ENCODE peak calls at places on chromosomes 2 and 18, in four cellular contexts. One of them, this sample, is unnamed.

GRCh38 chr2:19876751-19877150 is 25.0 kb downstream of the TTC32 start:
- DNase-seq in K562: no peak
- DNase-seq in HepG2: no peak
- DNase-seq in GM12878: no peak
- DNase-seq in this sample: no peak

GRCh38 chr2:19048593-19049264 is 309.7 kb downstream of the OSR1 start:
- DNase-seq in K562: no peak
- DNase-seq in HepG2: peak; percentile 82
- DNase-seq in GM12878: no peak
- DNase-seq in this sample: no peak

GRCh38 chr2:26605195-26605968 is 35.8 kb downstream of the CIB4 start:
- DNase-seq in K562: peak; percentile 69
- DNase-seq in HepG2: peak; percentile 60
- DNase-seq in GM12878: peak; percentile 8
- DNase-seq in this sample: peak; percentile 65

GRCh38 chr2:117917223-117917917 is 96.5 kb downstream of the CCDC93 start:
- DNase-seq in K562: peak; percentile 3
- DNase-seq in HepG2: peak; percentile 82
- DNase-seq in GM12878: no peak
- DNase-seq in this sample: no peak

GRCh38 chr2:127293386-127293757 is 572 bp downstream of the ERCC3 start:
- DNase-seq in K562: no peak
- DNase-seq in HepG2: no peak
- DNase-seq in GM12878: no peak
- DNase-seq in this sample: no peak

GRCh38 chr2:30408961-30409387 is 38.1 kb upstream of the LCLAT1 start:
- DNase-seq in K562: no peak
- DNase-seq in HepG2: no peak
- DNase-seq in GM12878: no peak
- DNase-seq in this sample: no peak

GRCh38 chr2:96546321-96546720 is 9.8 kb downstream of the ARID5A start:
- DNase-seq in K562: no peak
- DNase-seq in HepG2: no peak
- DNase-seq in GM12878: no peak
- DNase-seq in this sample: no peak

GRCh38 chr2:11647834-11648600 is 22.0 kb downstream of the NTSR2 start:
- DNase-seq in K562: no peak
- DNase-seq in HepG2: no peak
- DNase-seq in GM12878: no peak
- DNase-seq in this sample: no peak

GRCh38 chr2:211228559-211228958 is 672.2 kb downstream of the CPS1 start:
- DNase-seq in K562: no peak
- DNase-seq in HepG2: no peak
- DNase-seq in GM12878: no peak
- DNase-seq in this sample: no peak
- TF ChIP-seq TARDBP in K562: no peak
- TF ChIP-seq TARDBP in HepG2: no peak
- TF ChIP-seq TARDBP in GM12878: no peak
- TF ChIP-seq TARDBP in this sample: no peak

DNA sequence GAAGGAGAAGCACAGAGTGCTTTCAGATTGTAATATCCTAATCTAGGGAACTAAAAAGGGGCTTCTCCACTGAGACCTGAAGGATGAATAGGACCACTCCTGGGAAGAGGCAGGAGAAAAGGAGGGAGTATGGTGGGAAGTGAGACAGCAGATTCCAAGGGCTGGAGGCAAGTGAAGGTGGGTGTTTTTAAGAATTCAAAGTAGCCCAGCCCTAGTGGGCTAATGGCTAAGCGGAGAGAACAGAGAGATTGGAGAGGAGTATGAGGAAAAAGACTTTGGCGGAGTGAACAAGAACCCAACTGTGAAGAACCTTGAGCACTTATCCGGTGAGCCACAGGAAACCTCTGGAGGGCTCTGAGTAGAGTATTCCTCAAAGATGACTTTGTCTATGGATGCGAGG is 142.5 kb downstream of the COPS8 start:
- DNase-seq in K562: no peak
- DNase-seq in HepG2: no peak
- DNase-seq in GM12878: no peak
- DNase-seq in this sample: no peak
- TF ChIP-seq FOXK2 in K562: no peak
- TF ChIP-seq FOXK2 in HepG2: no peak
- TF ChIP-seq FOXK2 in GM12878: no peak
- TF ChIP-seq FOXK2 in this sample: no peak

DNA sequence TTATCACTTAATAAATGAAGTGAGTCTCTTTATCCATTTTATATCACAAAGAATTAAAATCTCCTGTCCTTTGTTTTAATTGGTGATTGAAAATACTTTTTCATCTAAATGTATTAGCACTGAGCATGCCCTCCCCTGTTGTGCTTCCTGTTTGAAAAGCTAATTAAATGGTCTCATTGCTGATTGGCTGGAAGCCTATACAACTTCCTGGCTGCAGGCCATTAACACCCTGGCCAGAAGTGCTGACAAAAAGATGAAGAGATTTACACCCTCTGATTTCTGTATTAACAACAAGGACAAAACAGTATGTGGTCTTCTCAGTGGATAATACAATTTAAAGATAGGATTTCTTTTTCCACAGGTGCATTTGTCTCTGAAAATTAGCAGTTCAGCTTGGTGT is 548.0 kb downstream of the DCC start:
- DNase-seq in K562: no peak
- DNase-seq in HepG2: no peak
- DNase-seq in GM12878: no peak
- DNase-seq in this sample: no peak
- TF ChIP-seq TARDBP in K562: no peak
- TF ChIP-seq TARDBP in HepG2: no peak
- TF ChIP-seq TARDBP in GM12878: no peak
- TF ChIP-seq TARDBP in this sample: no peak

GRCh38 chr18:65435529-65435928 is 315.3 kb upstream of the CDH7 start:
- DNase-seq in K562: no peak
- DNase-seq in HepG2: no peak
- DNase-seq in GM12878: no peak
- DNase-seq in this sample: no peak

GRCh38 chr18:65436430-65436829 is 314.4 kb upstream of the CDH7 start:
- DNase-seq in K562: no peak
- DNase-seq in HepG2: peak; percentile 1
- DNase-seq in GM12878: no peak
- DNase-seq in this sample: peak; percentile 3

DNA sequence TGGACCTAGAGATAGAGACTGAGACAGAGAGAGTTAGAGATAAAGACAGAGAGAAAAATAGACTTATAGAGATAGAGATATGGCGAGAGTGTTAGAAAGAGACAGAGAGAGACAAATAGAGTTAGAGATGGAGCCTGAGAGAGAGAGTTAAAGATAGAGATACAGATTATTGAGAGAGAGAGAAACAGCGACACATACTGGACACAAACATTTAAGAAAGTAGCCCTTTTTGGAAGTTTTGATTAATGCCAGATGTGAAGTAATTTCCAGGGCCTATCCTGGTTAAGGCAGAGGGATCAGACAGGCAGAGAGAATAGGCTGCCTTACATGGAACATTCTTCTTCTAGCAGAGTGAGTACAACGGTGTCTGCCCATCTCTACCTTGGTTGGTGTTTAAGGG is 311.6 kb upstream of the CDH7 start:
- DNase-seq in K562: no peak
- DNase-seq in HepG2: no peak
- DNase-seq in GM12878: no peak
- DNase-seq in this sample: no peak
- TF ChIP-seq FOXK2 in K562: no peak
- TF ChIP-seq FOXK2 in HepG2: no peak
- TF ChIP-seq FOXK2 in GM12878: no peak
- TF ChIP-seq FOXK2 in this sample: no peak